ENCODE peak calls at places on chromosomes 4 and X, in nine cellular contexts. One of them, this sample, is unnamed.

GRCh38 chr4:112181358-112182000 is 36.2 kb downstream of the FAM241A start:
- DNase-seq in A549: no peak
- DNase-seq in HCT116: no peak
- DNase-seq in GM12878: no peak
- DNase-seq in SK-N-SH: no peak
- DNase-seq in HepG2: no peak
- DNase-seq in K562: no peak
- DNase-seq in GM23338: no peak
- DNase-seq in Panc1: no peak
- DNase-seq in this sample: no peak

GRCh38 chr4:16969696-16970135 is 71.3 kb upstream of the LDB2 start:
- DNase-seq in A549: no peak
- DNase-seq in HCT116: no peak
- DNase-seq in GM12878: no peak
- DNase-seq in SK-N-SH: no peak
- DNase-seq in HepG2: peak
- DNase-seq in K562: no peak
- DNase-seq in GM23338: no peak
- DNase-seq in Panc1: no peak
- DNase-seq in this sample: no peak

GRCh38 chr4:1052231-1052671 is 40.8 kb downstream of the FGFRL1 start:
- DNase-seq in A549: no peak
- DNase-seq in HCT116: no peak
- DNase-seq in GM12878: no peak
- DNase-seq in SK-N-SH: peak
- DNase-seq in HepG2: no peak
- DNase-seq in K562: no peak
- DNase-seq in GM23338: no peak
- DNase-seq in Panc1: no peak
- DNase-seq in this sample: no peak

GRCh38 chr4:153472122-153473037 is 6.2 kb downstream of the TMEM131L start:
- DNase-seq in A549: no peak
- DNase-seq in HCT116: no peak
- DNase-seq in GM12878: peak
- DNase-seq in SK-N-SH: no peak
- DNase-seq in HepG2: no peak
- DNase-seq in K562: no peak
- DNase-seq in GM23338: no peak
- DNase-seq in Panc1: no peak
- DNase-seq in this sample: no peak

GRCh38 chrX:40173662-40174593 is 76.2 kb upstream of the BCOR start:
- DNase-seq in A549: no peak
- DNase-seq in HCT116: peak
- DNase-seq in GM12878: no peak
- DNase-seq in SK-N-SH: peak
- DNase-seq in HepG2: peak
- DNase-seq in K562: no peak
- DNase-seq in GM23338: peak
- DNase-seq in Panc1: no peak
- DNase-seq in this sample: peak

GRCh38 chrX:119784747-119785446 is 6.5 kb downstream of the RPL39 start:
- DNase-seq in A549: peak
- DNase-seq in HCT116: no peak
- DNase-seq in GM12878: no peak
- DNase-seq in SK-N-SH: peak
- DNase-seq in HepG2: no peak
- DNase-seq in K562: peak
- DNase-seq in GM23338: peak
- DNase-seq in Panc1: peak
- DNase-seq in this sample: no peak

GRCh38 chrX:119427024-119427794 is 28.1 kb downstream of the SLC25A43 start:
- DNase-seq in A549: peak
- DNase-seq in HCT116: no peak
- DNase-seq in GM12878: peak
- DNase-seq in SK-N-SH: no peak
- DNase-seq in HepG2: no peak
- DNase-seq in K562: peak
- DNase-seq in GM23338: peak
- DNase-seq in Panc1: no peak
- DNase-seq in this sample: peak

GRCh38 chrX:48835524-48836329 is at the start of gene PCSK1N:
- DNase-seq in A549: peak
- DNase-seq in HCT116: no peak
- DNase-seq in GM12878: no peak
- DNase-seq in SK-N-SH: peak
- DNase-seq in HepG2: peak
- DNase-seq in K562: no peak
- DNase-seq in GM23338: peak
- DNase-seq in Panc1: no peak
- DNase-seq in this sample: no peak

GRCh38 chr4:174120446-174121142 is 162.9 kb downstream of the FBXO8 start:
- DNase-seq in A549: peak
- DNase-seq in HCT116: peak
- DNase-seq in GM12878: no peak
- DNase-seq in SK-N-SH: peak
- DNase-seq in HepG2: peak
- DNase-seq in K562: peak
- DNase-seq in GM23338: peak
- DNase-seq in Panc1: peak
- DNase-seq in this sample: peak

GRCh38 chr4:38290360-38290759 is 330.2 kb downstream of the PTTG2 start:
- DNase-seq in A549: no peak
- DNase-seq in HCT116: no peak
- DNase-seq in GM12878: no peak
- DNase-seq in SK-N-SH: no peak
- DNase-seq in HepG2: no peak
- DNase-seq in K562: no peak
- DNase-seq in GM23338: no peak
- DNase-seq in Panc1: no peak
- DNase-seq in this sample: no peak

GRCh38 chr4:80069837-80070788 is 2.9 kb downstream of the ANTXR2 start:
- DNase-seq in A549: no peak
- DNase-seq in HCT116: peak
- DNase-seq in GM12878: no peak
- DNase-seq in SK-N-SH: no peak
- DNase-seq in HepG2: no peak
- DNase-seq in K562: no peak
- DNase-seq in GM23338: no peak
- DNase-seq in Panc1: no peak
- DNase-seq in this sample: no peak

GRCh38 chr4:69649629-69650028 is 3.4 kb downstream of the UGT2A1 start:
- DNase-seq in A549: no peak
- DNase-seq in HCT116: no peak
- DNase-seq in GM12878: no peak
- DNase-seq in SK-N-SH: peak
- DNase-seq in HepG2: no peak
- DNase-seq in K562: no peak
- DNase-seq in GM23338: no peak
- DNase-seq in Panc1: no peak
- DNase-seq in this sample: no peak

GRCh38 chr4:75708218-75708691 is 16.1 kb upstream of the USO1 start:
- DNase-seq in A549: peak
- DNase-seq in HCT116: no peak
- DNase-seq in GM12878: no peak
- DNase-seq in SK-N-SH: no peak
- DNase-seq in HepG2: peak
- DNase-seq in K562: no peak
- DNase-seq in GM23338: peak
- DNase-seq in Panc1: no peak
- DNase-seq in this sample: peak

GRCh38 chrX:70479197-70479969 is 34.7 kb downstream of the DLG3 start:
- DNase-seq in A549: peak
- DNase-seq in HCT116: no peak
- DNase-seq in GM12878: no peak
- DNase-seq in SK-N-SH: no peak
- DNase-seq in HepG2: peak
- DNase-seq in K562: no peak
- DNase-seq in GM23338: no peak
- DNase-seq in Panc1: peak
- DNase-seq in this sample: no peak

GRCh38 chr4:4694296-4694772 is 152.5 kb upstream of the STX18 start:
- DNase-seq in A549: no peak
- DNase-seq in HCT116: no peak
- DNase-seq in GM12878: no peak
- DNase-seq in SK-N-SH: peak
- DNase-seq in HepG2: peak
- DNase-seq in K562: peak
- DNase-seq in GM23338: peak
- DNase-seq in Panc1: no peak
- DNase-seq in this sample: no peak
- TF ChIP-seq REST in A549: no peak
- TF ChIP-seq REST in HCT116: no peak
- TF ChIP-seq REST in GM12878: no peak
- TF ChIP-seq REST in SK-N-SH: no peak
- TF ChIP-seq REST in HepG2: no peak
- TF ChIP-seq REST in K562: no peak
- TF ChIP-seq REST in GM23338: no peak
- TF ChIP-seq REST in Panc1: no peak
- TF ChIP-seq REST in this sample: no peak

DNA sequence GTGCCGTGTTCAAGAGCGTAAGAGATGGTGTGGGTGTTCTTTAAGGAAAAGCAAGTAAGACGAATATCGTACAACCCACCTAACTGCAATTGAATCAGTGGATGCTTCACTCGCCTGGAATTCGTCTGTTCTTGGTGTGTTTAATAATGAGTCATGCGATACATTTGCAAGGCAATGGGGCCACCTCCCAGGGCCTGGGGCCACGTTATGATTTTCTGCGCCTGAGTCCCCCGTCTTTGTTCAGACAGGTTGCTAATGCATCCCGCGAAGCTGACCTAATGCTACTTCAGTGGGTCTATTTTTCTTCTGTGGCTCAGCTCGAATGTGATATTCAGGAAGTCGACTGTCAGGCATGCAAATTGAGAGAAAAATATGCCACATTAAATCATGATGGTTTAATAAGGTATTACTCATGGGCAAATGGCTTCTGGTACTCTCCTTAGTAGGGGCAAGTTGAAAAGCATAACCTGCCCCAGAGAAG is 14.3 kb upstream of the MID1 start:
- DNase-seq in A549: peak
- DNase-seq in HCT116: peak
- DNase-seq in GM12878: no peak
- DNase-seq in SK-N-SH: no peak
- DNase-seq in HepG2: no peak
- DNase-seq in K562: no peak
- DNase-seq in GM23338: no peak
- DNase-seq in Panc1: no peak
- DNase-seq in this sample: no peak
- TF ChIP-seq REST in A549: no peak
- TF ChIP-seq REST in HCT116: no peak
- TF ChIP-seq REST in GM12878: no peak
- TF ChIP-seq REST in SK-N-SH: no peak
- TF ChIP-seq REST in HepG2: no peak
- TF ChIP-seq REST in K562: no peak
- TF ChIP-seq REST in GM23338: no peak
- TF ChIP-seq REST in Panc1: no peak
- TF ChIP-seq REST in this sample: no peak

GRCh38 chr4:3178351-3178750 is 70.6 kb upstream of the MSANTD1 start:
- DNase-seq in A549: no peak
- DNase-seq in HCT116: no peak
- DNase-seq in GM12878: no peak
- DNase-seq in SK-N-SH: no peak
- DNase-seq in HepG2: no peak
- DNase-seq in K562: no peak
- DNase-seq in GM23338: no peak
- DNase-seq in Panc1: no peak
- DNase-seq in this sample: no peak

GRCh38 chr4:3177905-3178304 is 71.1 kb upstream of the MSANTD1 start:
- DNase-seq in A549: no peak
- DNase-seq in HCT116: no peak
- DNase-seq in GM12878: no peak
- DNase-seq in SK-N-SH: no peak
- DNase-seq in HepG2: no peak
- DNase-seq in K562: no peak
- DNase-seq in GM23338: no peak
- DNase-seq in Panc1: no peak
- DNase-seq in this sample: no peak

GRCh38 chr4:3183008-3183407 is 66.0 kb upstream of the MSANTD1 start:
- DNase-seq in A549: no peak
- DNase-seq in HCT116: no peak
- DNase-seq in GM12878: no peak
- DNase-seq in SK-N-SH: no peak
- DNase-seq in HepG2: no peak
- DNase-seq in K562: no peak
- DNase-seq in GM23338: no peak
- DNase-seq in Panc1: no peak
- DNase-seq in this sample: no peak

GRCh38 chr4:3176625-3177229 is 72.2 kb upstream of the MSANTD1 start:
- DNase-seq in A549: no peak
- DNase-seq in HCT116: no peak
- DNase-seq in GM12878: no peak
- DNase-seq in SK-N-SH: no peak
- DNase-seq in HepG2: no peak
- DNase-seq in K562: no peak
- DNase-seq in GM23338: no peak
- DNase-seq in Panc1: no peak
- DNase-seq in this sample: no peak

DNA sequence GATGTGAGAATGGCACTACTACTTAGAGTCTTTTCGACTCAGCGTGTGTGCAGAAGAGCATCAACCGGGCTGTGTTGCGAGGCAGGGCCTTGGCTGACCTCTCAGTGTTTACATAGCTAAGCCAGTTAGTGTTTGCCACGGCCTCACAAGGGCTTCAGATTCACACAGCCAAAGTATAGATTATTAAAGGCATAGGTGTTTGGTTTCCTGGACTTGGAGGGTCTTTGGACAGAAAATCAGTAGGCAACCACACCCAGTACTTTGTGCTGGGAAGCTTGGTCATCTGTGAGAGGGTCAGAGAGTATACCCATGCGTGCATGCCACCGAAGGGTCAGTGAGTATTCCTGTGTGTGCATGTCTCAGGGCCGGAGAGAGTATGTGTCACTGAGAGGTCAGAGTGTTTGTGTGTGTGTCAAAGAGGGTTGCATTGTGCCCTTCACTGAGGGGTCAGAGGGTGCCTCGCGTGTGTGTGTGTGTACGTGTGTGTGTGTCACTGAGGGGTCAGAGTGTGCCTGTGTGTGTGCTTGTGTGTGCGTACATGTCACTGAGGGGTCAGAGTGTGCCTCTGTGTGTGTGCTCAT is 69.7 kb upstream of the MSANTD1 start:
- DNase-seq in A549: no peak
- DNase-seq in HCT116: no peak
- DNase-seq in GM12878: no peak
- DNase-seq in SK-N-SH: no peak
- DNase-seq in HepG2: peak
- DNase-seq in K562: no peak
- DNase-seq in GM23338: no peak
- DNase-seq in Panc1: no peak
- DNase-seq in this sample: no peak
- TF ChIP-seq REST in A549: no peak
- TF ChIP-seq REST in HCT116: no peak
- TF ChIP-seq REST in GM12878: no peak
- TF ChIP-seq REST in SK-N-SH: no peak
- TF ChIP-seq REST in HepG2: no peak
- TF ChIP-seq REST in K562: no peak
- TF ChIP-seq REST in GM23338: no peak
- TF ChIP-seq REST in Panc1: no peak
- TF ChIP-seq REST in this sample: no peak

DNA sequence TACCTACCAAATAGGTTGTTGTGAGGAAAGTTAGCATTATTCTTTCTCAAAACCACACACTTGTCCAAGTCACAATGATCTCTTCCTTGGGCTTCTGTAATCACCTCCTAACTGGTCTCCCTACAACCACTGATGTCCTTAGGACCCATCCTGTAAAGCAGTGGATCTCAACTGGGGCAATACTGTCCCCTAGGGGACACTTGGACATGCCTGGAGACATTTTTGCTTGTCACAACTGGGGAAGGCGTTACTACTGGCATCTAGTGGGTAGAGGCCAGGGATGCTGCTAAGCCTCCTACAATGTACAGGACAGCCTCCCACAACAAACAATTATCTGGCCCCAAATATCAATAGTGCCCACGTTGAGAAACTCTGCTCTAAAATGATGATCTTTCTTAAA is 118.7 kb upstream of the AP1S2 start:
- DNase-seq in A549: peak
- DNase-seq in HCT116: peak
- DNase-seq in GM12878: peak
- DNase-seq in SK-N-SH: peak
- DNase-seq in HepG2: peak
- DNase-seq in K562: peak
- DNase-seq in GM23338: peak
- DNase-seq in Panc1: peak
- DNase-seq in this sample: peak
- TF ChIP-seq REST in A549: no peak
- TF ChIP-seq REST in HCT116: no peak
- TF ChIP-seq REST in GM12878: no peak
- TF ChIP-seq REST in SK-N-SH: no peak
- TF ChIP-seq REST in HepG2: no peak
- TF ChIP-seq REST in K562: no peak
- TF ChIP-seq REST in GM23338: no peak
- TF ChIP-seq REST in Panc1: no peak
- TF ChIP-seq REST in this sample: no peak